ENCODE peak calls at places on chromosomes 11 and 22, in eight cellular contexts. D is HEK293T; U is lower lobe of right lung; A is NCI-H1105; M is astrocyte of the spinal cord; T is activated CD4-positive, alpha-beta memory T cell treated with anti-CD3 and anti-CD28 coated beads, Interleukin-2, amount 10 ng/mL, durations not matched to agents 7 days and 5 days; K is fibroblast of mammary gland; F is astrocyte of the hippocampus. V is an unnamed sample.

GRCh38 chr11:103013426-103013825 is 57.9 kb upstream of the MMP13 start:
- DNase-seq in F (no peak), A (no peak), D (no peak), U (no peak), K (no peak), T (no peak), M (peak; percentile 26), V (no peak)

GRCh38 chr11:12893787-12894672 is 115.1 kb upstream of the RASSF10 start:
- DNase-seq in A (peak; percentile 34), M (peak; percentile 68), F (peak; percentile 85), U (peak; percentile 60), T (peak; percentile 61), K (peak; percentile 57), D (peak; percentile 57), V (peak; percentile 20)

GRCh38 chr22:36015155-36015805 is 13.3 kb downstream of the RBFOX2 start:
- DNase-seq in D (no peak), F (no peak), U (no peak), T (no peak), A (no peak), M (no peak), K (no peak), V (no peak)

GRCh38 chr11:18115360-18116127 is 9.7 kb upstream of the SAAL1 start:
- DNase-seq in K (peak; percentile 56), A (peak; percentile 82), M (peak; percentile 51), T (peak; percentile 69), U (no peak), D (peak; percentile 78), F (peak; percentile 77), V (peak; percentile 57)

GRCh38 chr11:117959438-117960149 is 26.6 kb upstream of the IL10RA start:
- DNase-seq in K (no peak), D (no peak), F (no peak), U (no peak), T (no peak), M (no peak), A (no peak), V (no peak)

GRCh38 chr11:72780291-72781062 is 13.4 kb downstream of the STARD10 start:
- DNase-seq in M (no peak), T (no peak), A (no peak), D (no peak), U (no peak), K (no peak), F (no peak), V (no peak)

GRCh38 chr11:89625171-89625570 is 84.9 kb upstream of the TRIM77 start:
- DNase-seq in A (no peak), U (no peak), T (no peak), D (no peak), K (no peak), F (no peak), M (no peak), V (no peak)

GRCh38 chr22:35835998-35836691 is 118.5 kb downstream of the APOL5 start:
- DNase-seq in K (peak; percentile 96), M (peak; percentile 86), F (peak; percentile 88), A (peak; percentile 87), D (peak; percentile 48), U (no peak), T (no peak), V (peak; percentile 57)

GRCh38 chr22:33271390-33272161 is 213.4 kb upstream of the SYN3 start:
- DNase-seq in A (peak; percentile 11), T (no peak), U (no peak), D (no peak), F (peak; percentile 91), M (no peak), K (peak; percentile 34), V (no peak)

GRCh38 chr22:32855023-32855756 is 53.7 kb downstream of the TIMP3 start:
- DNase-seq in M (no peak), D (no peak), T (no peak), F (no peak), A (no peak), K (no peak), U (no peak), V (no peak)

GRCh38 chr11:80383655-80384054 is 942.8 kb upstream of the TENM4 start:
- DNase-seq in F (no peak), U (no peak), M (no peak), D (peak; percentile 12), K (no peak), T (no peak), A (no peak), V (no peak)

GRCh38 chr11:1072116-1072820 is 2.4 kb upstream of the MUC2 start:
- DNase-seq in K (peak; percentile 34), M (peak; percentile 52), D (no peak), A (no peak), F (peak; percentile 68), U (peak; percentile 41), T (no peak), V (no peak)

GRCh38 chr11:2681408-2682145 is 18.2 kb downstream of the KCNQ1OT1 start:
- DNase-seq in A (no peak), F (no peak), M (no peak), D (no peak), K (no peak), U (no peak), T (no peak), V (no peak)

GRCh38 chr11:115544422-115544821 is 40.2 kb upstream of the CADM1 start:
- DNase-seq in D (no peak), T (no peak), A (no peak), M (no peak), F (no peak), K (no peak), U (no peak), V (no peak)

GRCh38 chr11:120170741-120171261 is 32.9 kb upstream of the TRIM29 start:
- DNase-seq in A (no peak), D (no peak), F (no peak), M (no peak), U (no peak), K (no peak), T (no peak), V (no peak)

V was measured in NT2/D1.